ENCODE peak calls at places on chromosomes 6 and 20, in nine cellular contexts. One of them, this sample, is unnamed.

GRCh38 chr20:61478094-61478493 is 226.0 kb downstream of the CDH4 start:
- DNase-seq in cardiac fibroblast: no peak
- DNase-seq in adrenal gland: no peak
- DNase-seq in Kasumi-1: no peak
- DNase-seq in CD4-positive, CD25-positive, alpha-beta regulatory T cell: no peak
- DNase-seq in EL: no peak
- DNase-seq in cardiac muscle cell: no peak
- DNase-seq in nephron progenitor cell: no peak
- DNase-seq in effector CD4-positive, alpha-beta T cell: no peak
- DNase-seq in this sample: no peak

GRCh38 chr20:44609006-44609510 is 26.7 kb downstream of the PKIG start:
- DNase-seq in cardiac muscle cell: no peak
- DNase-seq in cardiac fibroblast: no peak
- DNase-seq in effector CD4-positive, alpha-beta T cell: no peak
- DNase-seq in Kasumi-1: no peak
- DNase-seq in adrenal gland: no peak
- DNase-seq in EL: no peak
- DNase-seq in nephron progenitor cell: no peak
- DNase-seq in CD4-positive, CD25-positive, alpha-beta regulatory T cell: no peak
- DNase-seq in this sample: no peak

GRCh38 chr6:11822346-11822745 is 43.7 kb upstream of the ADTRP start:
- DNase-seq in effector CD4-positive, alpha-beta T cell: no peak
- DNase-seq in EL: no peak
- DNase-seq in nephron progenitor cell: no peak
- DNase-seq in Kasumi-1: no peak
- DNase-seq in cardiac muscle cell: no peak
- DNase-seq in CD4-positive, CD25-positive, alpha-beta regulatory T cell: no peak
- DNase-seq in adrenal gland: no peak
- DNase-seq in cardiac fibroblast: no peak
- DNase-seq in this sample: no peak

GRCh38 chr6:134936927-134937326 is 13.0 kb downstream of the ALDH8A1 start:
- DNase-seq in CD4-positive, CD25-positive, alpha-beta regulatory T cell: no peak
- DNase-seq in Kasumi-1: no peak
- DNase-seq in cardiac muscle cell: no peak
- DNase-seq in effector CD4-positive, alpha-beta T cell: no peak
- DNase-seq in EL: peak
- DNase-seq in cardiac fibroblast: peak
- DNase-seq in adrenal gland: no peak
- DNase-seq in nephron progenitor cell: no peak
- DNase-seq in this sample: no peak

GRCh38 chr6:1610497-1611321 is 994 bp downstream of the FOXC1 start:
- DNase-seq in CD4-positive, CD25-positive, alpha-beta regulatory T cell: no peak
- DNase-seq in cardiac muscle cell: no peak
- DNase-seq in adrenal gland: no peak
- DNase-seq in Kasumi-1: no peak
- DNase-seq in effector CD4-positive, alpha-beta T cell: no peak
- DNase-seq in nephron progenitor cell: peak
- DNase-seq in EL: peak
- DNase-seq in cardiac fibroblast: peak
- DNase-seq in this sample: no peak

GRCh38 chr6:168120390-168121307 is 41.6 kb upstream of the FRMD1 start:
- DNase-seq in effector CD4-positive, alpha-beta T cell: no peak
- DNase-seq in EL: no peak
- DNase-seq in cardiac muscle cell: no peak
- DNase-seq in Kasumi-1: no peak
- DNase-seq in nephron progenitor cell: no peak
- DNase-seq in cardiac fibroblast: no peak
- DNase-seq in CD4-positive, CD25-positive, alpha-beta regulatory T cell: no peak
- DNase-seq in adrenal gland: no peak
- DNase-seq in this sample: no peak

GRCh38 chr6:41932378-41932777 is 9.2 kb downstream of the CCND3 start:
- DNase-seq in nephron progenitor cell: no peak
- DNase-seq in cardiac muscle cell: no peak
- DNase-seq in Kasumi-1: no peak
- DNase-seq in adrenal gland: no peak
- DNase-seq in effector CD4-positive, alpha-beta T cell: no peak
- DNase-seq in CD4-positive, CD25-positive, alpha-beta regulatory T cell: no peak
- DNase-seq in EL: no peak
- DNase-seq in cardiac fibroblast: no peak
- DNase-seq in this sample: no peak

GRCh38 chr20:35344354-35344837 is 52.2 kb upstream of the FAM83C start:
- DNase-seq in effector CD4-positive, alpha-beta T cell: no peak
- DNase-seq in cardiac fibroblast: peak
- DNase-seq in Kasumi-1: no peak
- DNase-seq in adrenal gland: peak
- DNase-seq in nephron progenitor cell: no peak
- DNase-seq in EL: peak
- DNase-seq in cardiac muscle cell: no peak
- DNase-seq in CD4-positive, CD25-positive, alpha-beta regulatory T cell: no peak
- DNase-seq in this sample: peak

GRCh38 chr6:2764610-2765165 is 505 bp upstream of the WRNIP1 start:
- DNase-seq in effector CD4-positive, alpha-beta T cell: peak
- DNase-seq in nephron progenitor cell: no peak
- DNase-seq in adrenal gland: peak
- DNase-seq in CD4-positive, CD25-positive, alpha-beta regulatory T cell: peak
- DNase-seq in Kasumi-1: peak
- DNase-seq in cardiac fibroblast: peak
- DNase-seq in cardiac muscle cell: peak
- DNase-seq in EL: peak
- DNase-seq in this sample: peak

GRCh38 chr6:6529275-6529674 is 59.2 kb upstream of the LY86 start:
- DNase-seq in cardiac muscle cell: no peak
- DNase-seq in Kasumi-1: no peak
- DNase-seq in effector CD4-positive, alpha-beta T cell: no peak
- DNase-seq in CD4-positive, CD25-positive, alpha-beta regulatory T cell: no peak
- DNase-seq in adrenal gland: no peak
- DNase-seq in EL: no peak
- DNase-seq in cardiac fibroblast: no peak
- DNase-seq in nephron progenitor cell: no peak
- DNase-seq in this sample: no peak

GRCh38 chr6:168934856-168935627 is 318.6 kb downstream of the THBS2 start:
- DNase-seq in effector CD4-positive, alpha-beta T cell: no peak
- DNase-seq in cardiac muscle cell: no peak
- DNase-seq in Kasumi-1: no peak
- DNase-seq in nephron progenitor cell: no peak
- DNase-seq in EL: no peak
- DNase-seq in adrenal gland: no peak
- DNase-seq in CD4-positive, CD25-positive, alpha-beta regulatory T cell: no peak
- DNase-seq in cardiac fibroblast: no peak
- DNase-seq in this sample: no peak

GRCh38 chr20:5535211-5535756 is 214.9 kb upstream of the SHLD1 start:
- DNase-seq in nephron progenitor cell: no peak
- DNase-seq in CD4-positive, CD25-positive, alpha-beta regulatory T cell: no peak
- DNase-seq in effector CD4-positive, alpha-beta T cell: no peak
- DNase-seq in cardiac muscle cell: no peak
- DNase-seq in cardiac fibroblast: peak
- DNase-seq in Kasumi-1: peak
- DNase-seq in adrenal gland: no peak
- DNase-seq in EL: peak
- DNase-seq in this sample: no peak

GRCh38 chr6:31778193-31778592 is 1.1 kb upstream of the VWA7 start:
- DNase-seq in Kasumi-1: no peak
- DNase-seq in EL: no peak
- DNase-seq in adrenal gland: no peak
- DNase-seq in CD4-positive, CD25-positive, alpha-beta regulatory T cell: no peak
- DNase-seq in cardiac muscle cell: no peak
- DNase-seq in cardiac fibroblast: no peak
- DNase-seq in effector CD4-positive, alpha-beta T cell: no peak
- DNase-seq in nephron progenitor cell: no peak
- DNase-seq in this sample: no peak

GRCh38 chr6:148968636-148969270 is 221.9 kb downstream of the UST start:
- DNase-seq in cardiac muscle cell: no peak
- DNase-seq in nephron progenitor cell: no peak
- DNase-seq in CD4-positive, CD25-positive, alpha-beta regulatory T cell: no peak
- DNase-seq in EL: peak
- DNase-seq in Kasumi-1: no peak
- DNase-seq in adrenal gland: no peak
- DNase-seq in cardiac fibroblast: no peak
- DNase-seq in effector CD4-positive, alpha-beta T cell: no peak
- DNase-seq in this sample: no peak

GRCh38 chr6:132734694-132735236 is 20.9 kb upstream of the VNN1 start:
- DNase-seq in EL: no peak
- DNase-seq in cardiac fibroblast: peak
- DNase-seq in nephron progenitor cell: no peak
- DNase-seq in Kasumi-1: peak
- DNase-seq in cardiac muscle cell: peak
- DNase-seq in effector CD4-positive, alpha-beta T cell: no peak
- DNase-seq in CD4-positive, CD25-positive, alpha-beta regulatory T cell: no peak
- DNase-seq in adrenal gland: no peak
- DNase-seq in this sample: no peak

GRCh38 chr20:53914091-53914860 is 156.1 kb downstream of the BCAS1 start:
- DNase-seq in EL: peak
- DNase-seq in nephron progenitor cell: no peak
- DNase-seq in cardiac muscle cell: peak
- DNase-seq in cardiac fibroblast: peak
- DNase-seq in Kasumi-1: peak
- DNase-seq in adrenal gland: peak
- DNase-seq in effector CD4-positive, alpha-beta T cell: no peak
- DNase-seq in CD4-positive, CD25-positive, alpha-beta regulatory T cell: no peak
- DNase-seq in this sample: no peak

GRCh38 chr20:47502801-47503239 is 1.1 kb downstream of the NCOA3 start:
- DNase-seq in cardiac muscle cell: peak
- DNase-seq in EL: peak
- DNase-seq in effector CD4-positive, alpha-beta T cell: no peak
- DNase-seq in Kasumi-1: peak
- DNase-seq in CD4-positive, CD25-positive, alpha-beta regulatory T cell: no peak
- DNase-seq in adrenal gland: no peak
- DNase-seq in cardiac fibroblast: peak
- DNase-seq in nephron progenitor cell: no peak
- DNase-seq in this sample: no peak

GRCh38 chr6:148608211-148608951 is 138.4 kb upstream of the UST start:
- DNase-seq in cardiac muscle cell: no peak
- DNase-seq in EL: peak
- DNase-seq in cardiac fibroblast: peak
- DNase-seq in Kasumi-1: peak
- DNase-seq in adrenal gland: no peak
- DNase-seq in effector CD4-positive, alpha-beta T cell: no peak
- DNase-seq in nephron progenitor cell: no peak
- DNase-seq in CD4-positive, CD25-positive, alpha-beta regulatory T cell: no peak
- DNase-seq in this sample: no peak

GRCh38 chr20:44917399-44917798 is 7.5 kb downstream of the PABPC1L start:
- DNase-seq in adrenal gland: no peak
- DNase-seq in nephron progenitor cell: no peak
- DNase-seq in Kasumi-1: no peak
- DNase-seq in cardiac muscle cell: no peak
- DNase-seq in cardiac fibroblast: no peak
- DNase-seq in EL: no peak
- DNase-seq in effector CD4-positive, alpha-beta T cell: no peak
- DNase-seq in CD4-positive, CD25-positive, alpha-beta regulatory T cell: no peak
- DNase-seq in this sample: no peak

GRCh38 chr6:13544454-13545186 is 29.8 kb upstream of the SIRT5 start:
- DNase-seq in adrenal gland: no peak
- DNase-seq in effector CD4-positive, alpha-beta T cell: no peak
- DNase-seq in EL: no peak
- DNase-seq in CD4-positive, CD25-positive, alpha-beta regulatory T cell: no peak
- DNase-seq in Kasumi-1: no peak
- DNase-seq in cardiac muscle cell: no peak
- DNase-seq in nephron progenitor cell: no peak
- DNase-seq in cardiac fibroblast: no peak
- DNase-seq in this sample: no peak

GRCh38 chr6:105424177-105424783 is 21.4 kb upstream of the PREP start:
- DNase-seq in Kasumi-1: peak
- DNase-seq in cardiac fibroblast: peak
- DNase-seq in cardiac muscle cell: peak
- DNase-seq in effector CD4-positive, alpha-beta T cell: peak
- DNase-seq in EL: peak
- DNase-seq in CD4-positive, CD25-positive, alpha-beta regulatory T cell: peak
- DNase-seq in nephron progenitor cell: peak
- DNase-seq in adrenal gland: peak
- DNase-seq in this sample: no peak

GRCh38 chr20:4476903-4477302 is 244.8 kb upstream of the PRND start:
- DNase-seq in nephron progenitor cell: no peak
- DNase-seq in EL: no peak
- DNase-seq in CD4-positive, CD25-positive, alpha-beta regulatory T cell: no peak
- DNase-seq in adrenal gland: no peak
- DNase-seq in cardiac muscle cell: no peak
- DNase-seq in effector CD4-positive, alpha-beta T cell: no peak
- DNase-seq in Kasumi-1: no peak
- DNase-seq in cardiac fibroblast: peak
- DNase-seq in this sample: no peak

GRCh38 chr6:144528605-144529425 is 243.7 kb downstream of the UTRN start:
- DNase-seq in cardiac muscle cell: peak
- DNase-seq in cardiac fibroblast: peak
- DNase-seq in Kasumi-1: no peak
- DNase-seq in adrenal gland: no peak
- DNase-seq in nephron progenitor cell: peak
- DNase-seq in EL: peak
- DNase-seq in CD4-positive, CD25-positive, alpha-beta regulatory T cell: no peak
- DNase-seq in effector CD4-positive, alpha-beta T cell: no peak
- DNase-seq in this sample: peak

GRCh38 chr6:30071081-30071818 is 4.3 kb downstream of the PPP1R11 start:
- DNase-seq in cardiac muscle cell: peak
- DNase-seq in nephron progenitor cell: peak
- DNase-seq in effector CD4-positive, alpha-beta T cell: no peak
- DNase-seq in CD4-positive, CD25-positive, alpha-beta regulatory T cell: no peak
- DNase-seq in cardiac fibroblast: peak
- DNase-seq in adrenal gland: no peak
- DNase-seq in Kasumi-1: no peak
- DNase-seq in EL: no peak
- DNase-seq in this sample: peak

GRCh38 chr6:33846226-33846625 is 42.4 kb upstream of the MLN start:
- DNase-seq in cardiac fibroblast: no peak
- DNase-seq in cardiac muscle cell: no peak
- DNase-seq in Kasumi-1: no peak
- DNase-seq in EL: no peak
- DNase-seq in effector CD4-positive, alpha-beta T cell: no peak
- DNase-seq in adrenal gland: no peak
- DNase-seq in CD4-positive, CD25-positive, alpha-beta regulatory T cell: no peak
- DNase-seq in nephron progenitor cell: no peak
- DNase-seq in this sample: no peak

This sample was measured in heart left ventricle.